ENCODE peak calls at places on chromosomes 4 and X, in ten cellular contexts. F is upper lobe of right lung; H is testis; N is esophagus squamous epithelium; C is tibial artery; Y is pancreas; T is ovary; S is CD8-positive, alpha-beta memory T cell; R is OCI-LY7; Z is AG04450. L is an unnamed sample.

GRCh38 chr4:102392033-102392744 is 46.9 kb upstream of the SLC39A8 start:
- DNase-seq in C (no peak), Z (no peak), H (no peak), S (no peak), R (no peak), T (no peak), Y (no peak), N (no peak), F (no peak), L (no peak)

GRCh38 chrX:150683536-150684146 is 9.6 kb upstream of the MTMR1 start:
- DNase-seq in C (no peak), H (no peak), T (no peak), R (peak; percentile 62), Z (no peak), Y (no peak), F (no peak), S (peak; percentile 48), N (no peak), L (no peak)

GRCh38 chr4:38667005-38667771 is 3.2 kb downstream of the KLF3 start:
- DNase-seq in N (peak; percentile 30), C (peak; percentile 88), T (peak; percentile 91), Y (no peak), F (no peak), S (peak; percentile 88), R (peak; percentile 16), Z (peak; percentile 97), H (peak; percentile 93), L (peak; percentile 96)

GRCh38 chr4:6404611-6405416 is 67.6 kb downstream of the PPP2R2C start:
- DNase-seq in F (no peak), Z (no peak), H (no peak), T (no peak), C (no peak), Y (no peak), R (no peak), N (no peak), S (no peak), L (no peak)

GRCh38 chrX:40423299-40423698 is 157.5 kb upstream of the ATP6AP2 start:
- DNase-seq in S (no peak), T (no peak), Y (no peak), R (no peak), Z (no peak), H (no peak), N (no peak), F (no peak), C (no peak), L (no peak)

GRCh38 chr4:176276710-176277109 is 7.7 kb upstream of the ASB5 start:
- DNase-seq in S (no peak), H (no peak), F (no peak), N (no peak), Z (no peak), T (no peak), R (no peak), C (no peak), Y (no peak), L (no peak)

GRCh38 chr4:18636001-18636680 is 614.6 kb upstream of the LCORL start:
- DNase-seq in F (no peak), Z (no peak), C (no peak), Y (no peak), S (no peak), N (no peak), H (no peak), T (no peak), R (no peak), L (no peak)

GRCh38 chr4:158327525-158327924 is 117.2 kb downstream of the TMEM144 start:
- DNase-seq in S (no peak), H (no peak), Z (no peak), Y (peak; percentile 33), C (no peak), F (no peak), R (no peak), T (no peak), N (no peak), L (no peak)

DNA sequence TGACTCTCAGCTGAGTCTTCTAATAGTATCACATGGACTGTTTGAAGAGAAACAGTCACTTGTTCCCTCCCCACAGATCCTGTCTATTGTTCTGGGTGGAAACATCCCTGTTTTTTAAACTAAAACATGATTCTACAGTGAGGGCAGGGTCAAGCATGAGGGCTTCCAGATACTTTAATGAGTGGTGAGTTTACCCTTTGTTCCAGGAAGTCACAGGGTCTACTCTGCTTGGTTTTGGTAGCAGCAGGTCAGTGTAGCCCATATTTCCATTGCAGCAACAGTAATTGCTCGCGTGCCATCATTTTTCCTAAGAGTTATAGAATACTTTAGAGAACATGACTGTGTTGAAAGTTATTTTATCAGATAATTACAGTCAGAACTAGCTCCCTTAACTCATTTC is 87.4 kb downstream of the ZNF732 start:
- DNase-seq in R (no peak), T (no peak), S (no peak), C (no peak), N (no peak), Y (no peak), F (no peak), Z (no peak), H (no peak), L (no peak)
- H3K9me3 ChIP-seq in R (peaks cover 7% of the 10 kb centered on the region), T (no peaks in the 10 kb centered on the region), S (no peaks in the 10 kb centered on the region), C (no peaks in the 10 kb centered on the region), N (no peaks in the 10 kb centered on the region), Y (no peaks in the 10 kb centered on the region), F (no peaks in the 10 kb centered on the region), Z (peaks cover 21% of the 10 kb centered on the region), H (no peaks in the 10 kb centered on the region), L (no peaks in the 10 kb centered on the region)

DNA sequence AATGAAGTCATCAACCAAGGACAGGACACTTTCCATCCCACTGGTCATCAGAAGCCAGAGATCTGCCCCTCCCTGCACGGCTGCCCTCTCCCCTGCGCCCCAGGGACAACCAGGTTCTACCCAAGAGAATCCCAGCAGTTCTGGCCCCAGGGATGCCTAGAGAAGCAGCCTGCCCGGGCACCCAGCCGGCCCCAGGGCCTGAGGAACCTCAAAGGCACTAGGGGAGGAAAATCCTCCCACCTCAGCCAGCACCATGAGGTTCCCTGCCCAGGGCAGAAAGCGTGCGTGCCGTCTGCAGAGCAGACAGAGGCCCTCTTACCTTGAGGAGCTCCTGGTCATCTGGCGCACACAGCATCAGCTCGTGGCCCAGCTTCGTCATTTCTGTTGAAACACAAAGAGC is 8.1 kb downstream of the HAUS7 start:
- DNase-seq in Z (no peak), N (no peak), T (no peak), Y (peak; percentile 31), S (no peak), H (no peak), F (no peak), C (no peak), R (no peak), L (no peak)
- H3K9me3 ChIP-seq in Z (no peaks in the 10 kb centered on the region), N (no peaks in the 10 kb centered on the region), T (no peaks in the 10 kb centered on the region), Y (no peaks in the 10 kb centered on the region), S (no peaks in the 10 kb centered on the region), H (no peaks in the 10 kb centered on the region), F (no peaks in the 10 kb centered on the region), C (no peaks in the 10 kb centered on the region), R (no peaks in the 10 kb centered on the region), L (no peaks in the 10 kb centered on the region)

DNA sequence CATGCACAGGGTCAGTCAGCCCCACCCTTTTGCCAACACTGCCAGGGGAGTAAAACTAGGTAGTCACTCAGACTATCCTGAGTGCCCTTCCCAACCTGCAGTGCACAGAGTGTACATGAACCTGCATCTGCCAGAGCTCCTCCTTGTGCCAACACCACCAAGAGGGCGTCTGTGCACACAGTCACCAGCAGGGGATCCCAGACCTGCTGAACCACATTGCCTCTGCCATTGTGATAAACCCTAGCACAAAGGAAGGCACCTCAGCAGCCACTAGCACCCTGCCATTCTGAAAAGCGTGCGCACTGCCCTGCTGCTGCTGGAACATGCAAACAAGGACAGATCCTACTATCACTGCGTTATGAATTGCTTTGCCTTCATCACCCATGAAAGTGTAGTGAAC is 247.8 kb upstream of the POU3F4 start:
- DNase-seq in H (no peak), T (no peak), R (no peak), N (no peak), Z (no peak), F (no peak), S (no peak), C (no peak), Y (no peak), L (no peak)
- H3K9me3 ChIP-seq in H (no peaks in the 10 kb centered on the region), T (no peaks in the 10 kb centered on the region), R (no peaks in the 10 kb centered on the region), N (no peaks in the 10 kb centered on the region), Z (peaks cover 6% of the 10 kb centered on the region), F (no peaks in the 10 kb centered on the region), S (no peaks in the 10 kb centered on the region), C (peaks cover 9% of the 10 kb centered on the region), Y (no peaks in the 10 kb centered on the region), L (peaks cover 15% of the 10 kb centered on the region)

GRCh38 chrX:143757887-143758286 is 37.3 kb upstream of the SPANXN2 start:
- DNase-seq in F (no peak), R (no peak), T (no peak), S (no peak), N (no peak), Y (no peak), H (no peak), C (no peak), Z (no peak), L (no peak)
- H3K9me3 ChIP-seq in F (no peaks in the 10 kb centered on the region), R (no peaks in the 10 kb centered on the region), T (no peaks in the 10 kb centered on the region), S (no peaks in the 10 kb centered on the region), N (no peaks in the 10 kb centered on the region), Y (no peaks in the 10 kb centered on the region), H (no peaks in the 10 kb centered on the region), C (no peaks in the 10 kb centered on the region), Z (peaks cover 5% of the 10 kb centered on the region), L (no peaks in the 10 kb centered on the region)

GRCh38 chr4:19969492-19969891 is 282.2 kb upstream of the SLIT2 start:
- DNase-seq in Y (no peak), S (no peak), Z (no peak), N (no peak), C (no peak), R (no peak), T (no peak), F (no peak), H (no peak), L (no peak)
- H3K9me3 ChIP-seq in Y (no peaks in the 10 kb centered on the region), S (no peaks in the 10 kb centered on the region), Z (peaks cover 4% of the 10 kb centered on the region), N (no peaks in the 10 kb centered on the region), C (no peaks in the 10 kb centered on the region), R (no peaks in the 10 kb centered on the region), T (no peaks in the 10 kb centered on the region), F (no peaks in the 10 kb centered on the region), H (no peaks in the 10 kb centered on the region), L (no peaks in the 10 kb centered on the region)